ENCODE peak calls at places on chromosomes 3 and 15, in six cellular contexts. Z is T-helper 1 cell; J is uterus; X is NCI-H1417; K is stimulated activated CD4-positive, alpha-beta T cell treated with anti-CD3 and anti-CD28 coated beads, Interleukin-12 subunit alpha, Interleukin-12 subunit beta, amount 100 ng/mL, for 48 hours; W is psoas muscle. B is an unnamed sample.

GRCh38 chr3:46448721-46449120 is 16.0 kb downstream of the LTF start:
- DNase-seq in Z (no peak), W (no peak), K (no peak), J (no peak), X (no peak), B (no peak)

GRCh38 chr3:36701903-36702374 is 62.4 kb downstream of the DCLK3 start:
- DNase-seq in K (no peak), Z (no peak), J (no peak), X (no peak), W (no peak), B (peak; percentile 90)

GRCh38 chr3:23302276-23302675 is 99.1 kb downstream of the UBE2E2 start:
- DNase-seq in Z (no peak), W (no peak), K (no peak), J (no peak), X (no peak), B (peak; percentile 64)

GRCh38 chr3:185986201-185986600 is 48.4 kb upstream of the TRA2B start:
- DNase-seq in Z (no peak), X (no peak), K (no peak), J (no peak), W (no peak), B (no peak)

GRCh38 chr3:71247221-71247947 is 336.1 kb downstream of the FOXP1 start:
- DNase-seq in W (no peak), Z (no peak), K (no peak), J (no peak), X (no peak), B (no peak)

GRCh38 chr15:26702381-26702780 is 70.5 kb downstream of the GABRB3 start:
- DNase-seq in X (no peak), K (no peak), J (no peak), W (no peak), Z (no peak), B (no peak)

GRCh38 chr15:43316969-43317346 is 13.4 kb downstream of the LCMT2 start:
- DNase-seq in Z (no peak), X (no peak), K (no peak), J (no peak), W (no peak), B (no peak)

GRCh38 chr3:153927107-153927506 is 194.1 kb upstream of the ARHGEF26 start:
- DNase-seq in X (no peak), J (no peak), Z (no peak), W (no peak), K (no peak), B (peak; percentile 79)

GRCh38 chr3:197746801-197747237 is 2.9 kb upstream of the FYTTD1 start:
- DNase-seq in W (no peak), J (no peak), X (no peak), Z (no peak), K (no peak), B (no peak)

GRCh38 chr3:145333931-145334330 is 827.1 kb downstream of the PLOD2 start:
- DNase-seq in K (no peak), X (no peak), Z (no peak), J (no peak), W (no peak), B (no peak)

GRCh38 chr3:79351693-79352092 is 416.1 kb downstream of the ROBO1 start:
- DNase-seq in X (no peak), Z (no peak), K (no peak), W (no peak), J (no peak), B (no peak)

GRCh38 chr3:43468141-43468540 is 153.7 kb downstream of the ANO10 start:
- DNase-seq in Z (no peak), X (no peak), K (no peak), J (no peak), W (no peak), B (no peak)

GRCh38 chr3:45546636-45547201 is 47.8 kb upstream of the LIMD1 start:
- DNase-seq in K (peak; percentile 25), Z (no peak), J (no peak), W (peak; percentile 45), X (no peak), B (no peak)